ENCODE peak calls at places on chromosomes 4 and X, in seven cellular contexts. X is pancreas; I is AML-193; O is adrenal gland; F is NCI-H460; W is activated CD4-positive, alpha-beta T cell treated with anti-CD3 and anti-CD28 coated beads for 1 hour; T is HepG2. P is an unnamed sample.

GRCh38 chr4:55447826-55448225 is 52.1 kb downstream of the TMEM165 start:
- DNase-seq in I (no peak), O (no peak), F (no peak), X (no peak), T (no peak), W (no peak), P (no peak)

GRCh38 chr4:36358173-36358572 is 76.8 kb downstream of the DTHD1 start:
- DNase-seq in F (no peak), W (no peak), I (no peak), T (no peak), X (peak), O (no peak), P (no peak)

GRCh38 chr4:159280442-159281172 is 177.7 kb downstream of the RAPGEF2 start:
- DNase-seq in F (no peak), T (peak), I (no peak), W (no peak), O (no peak), X (no peak), P (no peak)

GRCh38 chr4:172815499-172816175 is 353.0 kb upstream of the GALNT7 start:
- DNase-seq in O (no peak), X (no peak), F (no peak), I (no peak), T (no peak), W (no peak), P (no peak)

GRCh38 chr4:4856071-4857000 is 3.1 kb upstream of the MSX1 start:
- DNase-seq in F (no peak), W (no peak), T (no peak), X (no peak), I (no peak), O (no peak), P (no peak)

GRCh38 chr4:137299281-137299680 is 233.0 kb downstream of the PCDH18 start:
- DNase-seq in F (no peak), T (no peak), X (no peak), W (no peak), I (no peak), O (no peak), P (no peak)

GRCh38 chr4:146243141-146243882 is 29.0 kb downstream of the REELD1 start:
- DNase-seq in F (peak), X (no peak), W (peak), T (no peak), O (no peak), I (no peak), P (peak)

GRCh38 chrX:106917830-106918500 is 2.2 kb upstream of the CLDN2 start:
- DNase-seq in T (no peak), F (peak), O (peak), X (peak), W (no peak), I (peak), P (no peak)

GRCh38 chrX:9204560-9204959 is 170.6 kb upstream of the FAM9B start:
- DNase-seq in I (no peak), W (no peak), X (no peak), F (no peak), T (no peak), O (no peak), P (no peak)

GRCh38 chr4:12679217-12679616 is 804.9 kb downstream of the RAB28 start:
- DNase-seq in O (no peak), I (no peak), W (no peak), X (no peak), T (peak), F (no peak), P (no peak)

GRCh38 chrX:10482262-10482661 is 138.1 kb downstream of the MID1 start:
- DNase-seq in O (peak), T (no peak), X (no peak), W (no peak), I (no peak), F (no peak), P (no peak)

GRCh38 chr4:102868153-102868781 is 525 bp upstream of the CISD2 start:
- DNase-seq in O (peak), I (no peak), F (no peak), W (no peak), T (no peak), X (no peak), P (no peak)

GRCh38 chrX:29461039-29461438 is 754.3 kb upstream of the MAGEB2 start:
- DNase-seq in X (no peak), I (no peak), F (no peak), T (no peak), O (no peak), W (no peak), P (no peak)

GRCh38 chr4:8272472-8273428 is 3.2 kb downstream of the HTRA3 start:
- DNase-seq in F (no peak), O (no peak), T (no peak), I (no peak), W (no peak), X (no peak), P (no peak)

GRCh38 chr4:182698212-182698611 is 219.0 kb downstream of the DCTD start:
- DNase-seq in O (no peak), X (no peak), W (no peak), T (no peak), I (no peak), F (no peak), P (no peak)

GRCh38 chrX:13000311-13000811 is 25.5 kb downstream of the TMSB4X start:
- DNase-seq in W (no peak), X (no peak), I (no peak), T (no peak), F (no peak), O (no peak), P (no peak)

GRCh38 chrX:113370001-113370400 is 529.4 kb upstream of the AMOT start:
- DNase-seq in X (no peak), T (no peak), I (no peak), W (no peak), O (no peak), F (no peak), P (no peak)

GRCh38 chr4:3404546-3404945 is 37.2 kb upstream of the HGFAC start:
- DNase-seq in I (no peak), X (no peak), O (no peak), F (no peak), W (no peak), T (no peak), P (no peak)

GRCh38 chrX:71058116-71058515 is 10.0 kb downstream of the SNX12 start:
- DNase-seq in W (no peak), T (no peak), X (no peak), O (no peak), F (no peak), I (peak), P (no peak)

GRCh38 chr4:6561173-6561516 is 13.8 kb upstream of the MAN2B2 start:
- DNase-seq in I (no peak), F (no peak), O (no peak), W (no peak), T (no peak), X (no peak), P (no peak)

GRCh38 chr4:82266345-82266744 is 107.4 kb downstream of the HNRNPD start:
- DNase-seq in T (no peak), F (no peak), O (no peak), I (no peak), W (no peak), X (no peak), P (no peak)

GRCh38 chrX:56068274-56068758 is 163.8 kb upstream of the KLF8 start:
- DNase-seq in W (no peak), O (no peak), F (no peak), X (no peak), I (no peak), T (no peak), P (no peak)

GRCh38 chr4:131531087-131531486 is 1618.0 kb upstream of the PCDH10 start:
- DNase-seq in I (no peak), X (no peak), W (no peak), T (no peak), F (no peak), O (no peak), P (no peak)

GRCh38 chrX:87067795-87068194 is 449.8 kb upstream of the KLHL4 start:
- DNase-seq in T (no peak), W (no peak), I (no peak), F (no peak), X (no peak), O (no peak), P (no peak)

GRCh38 chr4:113474017-113474416 is 287.5 kb downstream of the CAMK2D start:
- DNase-seq in F (no peak), I (no peak), X (no peak), T (no peak), W (no peak), O (no peak), P (no peak)

GRCh38 chrX:13827693-13828092 is 10.8 kb upstream of the GPM6B start:
- DNase-seq in I (no peak), O (no peak), W (no peak), X (no peak), F (no peak), T (no peak), P (no peak)

GRCh38 chr4:54315561-54315960 is 86.5 kb downstream of the PDGFRA start:
- DNase-seq in X (no peak), F (no peak), T (no peak), O (no peak), W (no peak), I (no peak), P (no peak)

GRCh38 chrX:106037835-106038473 is 573 bp downstream of the SERPINA7 start:
- DNase-seq in O (no peak), F (no peak), I (no peak), W (no peak), T (no peak), X (no peak), P (no peak)

GRCh38 chr4:11427201-11427996 is 1.3 kb downstream of the HS3ST1 start:
- DNase-seq in W (no peak), F (no peak), O (no peak), I (no peak), X (no peak), T (no peak), P (no peak)

GRCh38 chr4:13765535-13765934 is 138.0 kb upstream of the BOD1L1 start:
- DNase-seq in T (no peak), F (no peak), X (no peak), I (no peak), O (no peak), W (no peak), P (no peak)

GRCh38 chrX:123201720-123202119 is 17.6 kb downstream of the GRIA3 start:
- DNase-seq in X (no peak), F (no peak), W (no peak), O (peak), I (no peak), T (peak), P (no peak)

GRCh38 chr4:1130318-1131186 is 17.2 kb upstream of the RNF212 start:
- DNase-seq in T (peak), I (peak), X (peak), W (peak), O (peak), F (peak), P (peak)

GRCh38 chr4:89992744-89993143 is 98.1 kb downstream of the MMRN1 start:
- DNase-seq in W (no peak), T (no peak), X (no peak), I (no peak), F (no peak), O (no peak), P (no peak)

GRCh38 chr4:187814737-187815465 is 180.7 kb upstream of the ZFP42 start:
- DNase-seq in T (no peak), F (no peak), I (no peak), W (no peak), O (no peak), X (no peak), P (no peak)

GRCh38 chr4:110163327-110164070 is 34.9 kb downstream of the ELOVL6 start:
- DNase-seq in O (no peak), T (no peak), I (no peak), F (peak), X (no peak), W (no peak), P (no peak)

GRCh38 chr4:74230902-74231499 is 73.1 kb downstream of the MTHFD2L start:
- DNase-seq in I (peak), O (no peak), X (no peak), T (no peak), F (peak), W (no peak), P (no peak)

GRCh38 chrX:53223955-53224859 is 800 bp downstream of the KDM5C start:
- DNase-seq in W (no peak), X (no peak), T (peak), O (peak), F (no peak), I (no peak), P (no peak)

GRCh38 chr4:19838858-19839257 is 412.8 kb upstream of the SLIT2 start:
- DNase-seq in W (no peak), F (no peak), X (no peak), O (no peak), T (no peak), I (no peak), P (no peak)